ENCODE peak calls at places on chromosomes 13 and 19, in ten cellular contexts. A is stimulated activated CD4-positive, alpha-beta T cell treated with anti-CD3 and anti-CD28 coated beads, TNF-alpha, amount 100 ng/mL, for 4 hours; P is Peyer's patch; F is fibroblast of the conjunctiva; B is astrocyte; W is GDM1; V is NCI-H460; K is DMS153; Y is GM23248; R is bronchial epithelial cell. U is an unnamed sample.

GRCh38 chr13:59112375-59112774 is 1051.4 kb downstream of the DIAPH3 start:
- DNase-seq in K (no peak), B (peak; percentile 100), F (peak; percentile 85), Y (peak; percentile 36), W (no peak), V (peak; percentile 82), P (peak; percentile 47), A (no peak), R (peak; percentile 12), U (no peak)

GRCh38 chr19:14517840-14518505 is at the start of gene DNAJB1:
- DNase-seq in P (peak; percentile 91), K (no peak), R (peak; percentile 53), Y (peak; percentile 92), B (peak; percentile 47), V (no peak), A (peak; percentile 46), W (peak; percentile 41), F (peak; percentile 56), U (peak; percentile 53)

GRCh38 chr13:41606646-41607045 is 149.3 kb downstream of the RGCC start:
- DNase-seq in B (no peak), A (no peak), F (no peak), V (no peak), P (no peak), Y (no peak), W (no peak), K (no peak), R (no peak), U (no peak)

GRCh38 chr13:28410096-28410495 is 84.8 kb downstream of the FLT1 start:
- DNase-seq in B (no peak), W (no peak), R (no peak), A (no peak), V (no peak), P (no peak), F (no peak), Y (no peak), K (no peak), U (no peak)

GRCh38 chr13:93730780-93731179 is 504.2 kb downstream of the GPC6 start:
- DNase-seq in V (no peak), W (no peak), B (peak; percentile 75), P (no peak), F (no peak), Y (no peak), A (no peak), R (no peak), K (no peak), U (no peak)

GRCh38 chr19:35717665-35718344 is at the start of gene KMT2B:
- DNase-seq in F (no peak), Y (no peak), B (no peak), K (no peak), R (no peak), V (peak; percentile 94), W (no peak), A (no peak), P (no peak), U (peak; percentile 92)

GRCh38 chr13:69545500-69546025 is 562.1 kb upstream of the ATXN8OS start:
- DNase-seq in Y (no peak), W (no peak), V (no peak), A (no peak), F (no peak), R (no peak), B (no peak), K (no peak), P (no peak), U (no peak)

GRCh38 chr19:45336696-45337251 is 3.8 kb upstream of the KLC3 start:
- DNase-seq in P (no peak), Y (no peak), V (no peak), F (no peak), A (no peak), R (no peak), B (no peak), W (no peak), K (no peak), U (no peak)

U was measured in activated CD4-positive, CD25-positive, alpha-beta regulatory T cell.